ENCODE peak calls at places on chromosome 19, in five cellular contexts. O, V, M, K and R are unnamed samples.

GRCh38 chr19:12995596-12996541 is 594 bp downstream of the NFIX start:
- DNase-seq in O (peak), V (peak), M (peak), K (peak), R (peak)

GRCh38 chr19:53546766-53547541 is 9.0 kb downstream of the ZNF331 start:
- DNase-seq in O (no peak), V (no peak), M (no peak), K (no peak), R (no peak)

GRCh38 chr19:34193876-34194275 is 21.6 kb downstream of the LSM14A start:
- DNase-seq in O (no peak), V (no peak), M (no peak), K (no peak), R (no peak)

GRCh38 chr19:7772752-7773291 is 9.8 kb downstream of the CLEC4M start:
- DNase-seq in O (no peak), V (no peak), M (peak), K (peak), R (peak)

GRCh38 chr19:44903602-44904425 is 1.8 kb upstream of the APOE start:
- DNase-seq in O (peak), V (peak), M (peak), K (peak), R (peak)

GRCh38 chr19:3250675-3251074 is 26.2 kb downstream of the CELF5 start:
- DNase-seq in O (no peak), V (peak), M (peak), K (peak), R (no peak)

GRCh38 chr19:29673451-29674371 is 8.4 kb downstream of the PLEKHF1 start:
- DNase-seq in O (no peak), V (no peak), M (no peak), K (no peak), R (no peak)

GRCh38 chr19:2969104-2969504 is 8.3 kb upstream of the TLE6 start:
- DNase-seq in O (no peak), V (peak), M (peak), K (peak), R (no peak)

GRCh38 chr19:12543855-12544254 is 7.4 kb downstream of the ZNF564 start:
- DNase-seq in O (no peak), V (no peak), M (peak), K (peak), R (peak)

GRCh38 chr19:19042732-19043274 is 9.4 kb downstream of the ARMC6 start:
- DNase-seq in O (no peak), V (no peak), M (no peak), K (no peak), R (no peak)

GRCh38 chr19:29671393-29672076 is 6.3 kb downstream of the PLEKHF1 start:
- DNase-seq in O (no peak), V (no peak), M (peak), K (peak), R (no peak)

GRCh38 chr19:10230904-10231623 is at the start of gene S1PR2:
- DNase-seq in O (peak), V (peak), M (peak), K (peak), R (peak)

GRCh38 chr19:33774751-33775150 is 21.9 kb upstream of the KCTD15 start:
- DNase-seq in O (no peak), V (no peak), M (no peak), K (no peak), R (no peak)

GRCh38 chr19:32976223-32976805 is 4.3 kb downstream of the FAAP24 start:
- DNase-seq in O (peak), V (peak), M (peak), K (peak), R (peak)

GRCh38 chr19:30117636-30118145 is 175.7 kb downstream of the URI1 start:
- DNase-seq in O (peak), V (no peak), M (no peak), K (no peak), R (no peak)

GRCh38 chr19:4911786-4912672 is 2.7 kb downstream of the UHRF1 start:
- DNase-seq in O (peak), V (peak), M (peak), K (peak), R (peak)

GRCh38 chr19:4914736-4915501 is 5.6 kb downstream of the UHRF1 start:
- DNase-seq in O (peak), V (peak), M (peak), K (peak), R (peak)

GRCh38 chr19:4916292-4917082 is 7.2 kb downstream of the UHRF1 start:
- DNase-seq in O (peak), V (no peak), M (no peak), K (no peak), R (no peak)

GRCh38 chr19:4911314-4911713 is 2.0 kb downstream of the UHRF1 start:
- DNase-seq in O (no peak), V (no peak), M (no peak), K (peak), R (peak)

GRCh38 chr19:4913996-4914735 is 4.9 kb downstream of the UHRF1 start:
- DNase-seq in O (peak), V (no peak), M (no peak), K (peak), R (no peak)
- H3K4me3 ChIP-seq in O (no peak), V (no peak), M (no peak), K (no peak), R (no peak)

DNA sequence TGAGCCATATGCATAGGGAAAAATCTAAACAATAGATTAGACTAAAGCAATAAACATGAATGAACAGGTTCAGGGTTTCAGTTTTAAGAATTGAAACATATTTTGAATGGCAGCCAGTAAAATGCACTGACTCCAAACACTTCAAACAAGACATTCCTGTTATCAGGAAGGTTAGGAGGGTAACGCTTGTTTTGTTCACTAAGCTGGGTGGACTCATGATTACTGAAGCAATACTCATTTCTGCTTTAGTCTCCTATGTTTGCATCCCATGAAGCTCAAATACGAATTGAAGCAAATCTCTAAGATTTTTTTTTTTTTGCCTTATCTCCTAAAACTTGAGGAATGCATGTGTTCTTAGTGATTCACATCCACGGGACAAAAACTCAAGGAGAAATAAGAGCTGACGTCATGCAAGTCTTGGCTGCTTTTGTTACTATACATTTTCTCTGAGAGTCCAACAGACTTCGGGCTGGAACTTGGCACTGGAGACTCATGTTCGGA is 29.1 kb upstream of the IGFL4 start:
- DNase-seq in O (no peak), V (no peak), M (peak), K (peak), R (peak)
- H3K4me3 ChIP-seq in O (no peak), V (no peak), M (no peak), K (no peak), R (no peak)

GRCh38 chr19:6424190-6424938 is at the start of gene KHSRP:
- DNase-seq in O (peak), V (no peak), M (no peak), K (peak), R (no peak)

GRCh38 chr19:6424939-6425731 is 524 bp upstream of the KHSRP start:
- DNase-seq in O (peak), V (peak), M (peak), K (peak), R (peak)

GRCh38 chr19:6427131-6427530 is 2.5 kb upstream of the KHSRP start:
- DNase-seq in O (no peak), V (no peak), M (no peak), K (no peak), R (no peak)

GRCh38 chr19:6423499-6424189 is 967 bp downstream of the KHSRP start:
- DNase-seq in O (peak), V (peak), M (peak), K (peak), R (peak)

GRCh38 chr19:6425732-6426686 is 1.4 kb upstream of the KHSRP start:
- DNase-seq in O (no peak), V (no peak), M (no peak), K (no peak), R (no peak)
- H3K4me3 ChIP-seq in O (no peak), V (peak), M (no peak), K (no peak), R (peak)

DNA sequence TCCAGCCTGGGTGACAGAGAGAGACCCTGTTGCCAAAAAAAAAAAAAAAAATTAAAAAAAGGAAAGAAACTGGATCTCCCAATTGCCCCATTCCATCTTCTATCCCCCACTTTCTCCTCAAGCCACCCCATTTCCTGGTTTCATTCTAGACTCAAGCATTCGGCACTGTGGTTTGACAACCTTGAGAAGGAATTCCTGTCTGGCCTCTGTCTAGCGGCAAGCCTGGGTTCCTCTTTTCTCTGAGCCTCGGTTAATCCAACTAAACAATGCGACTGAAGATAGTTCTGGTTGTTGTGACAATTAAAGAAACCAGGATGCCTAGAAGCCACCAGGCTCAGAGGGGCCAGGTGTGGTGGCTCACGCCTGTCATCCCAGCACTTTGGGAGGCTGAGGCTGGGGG is 3.3 kb upstream of the C3 start:
- DNase-seq in O (peak), V (no peak), M (no peak), K (no peak), R (peak)
- H3K4me3 ChIP-seq in O (no peak), V (no peak), M (no peak), K (no peak), R (no peak)

GRCh38 chr19:15453091-15453498 is 3.3 kb upstream of the WIZ start:
- DNase-seq in O (no peak), V (no peak), M (no peak), K (peak), R (no peak)
- H3K4me3 ChIP-seq in O (peak), V (peak), M (peak), K (peak), R (peak)

GRCh38 chr19:47730910-47731309 is 14.4 kb upstream of the NOP53 start:
- DNase-seq in O (no peak), V (no peak), M (no peak), K (no peak), R (no peak)

GRCh38 chr19:47726467-47726866 is 13.2 kb downstream of the EHD2 start:
- DNase-seq in O (no peak), V (no peak), M (peak), K (peak), R (peak)

GRCh38 chr19:47730521-47730889 is 14.8 kb upstream of the NOP53 start:
- DNase-seq in O (no peak), V (no peak), M (no peak), K (no peak), R (no peak)

GRCh38 chr19:47729468-47729798 is 15.9 kb upstream of the NOP53 start:
- DNase-seq in O (peak), V (peak), M (peak), K (peak), R (peak)

DNA sequence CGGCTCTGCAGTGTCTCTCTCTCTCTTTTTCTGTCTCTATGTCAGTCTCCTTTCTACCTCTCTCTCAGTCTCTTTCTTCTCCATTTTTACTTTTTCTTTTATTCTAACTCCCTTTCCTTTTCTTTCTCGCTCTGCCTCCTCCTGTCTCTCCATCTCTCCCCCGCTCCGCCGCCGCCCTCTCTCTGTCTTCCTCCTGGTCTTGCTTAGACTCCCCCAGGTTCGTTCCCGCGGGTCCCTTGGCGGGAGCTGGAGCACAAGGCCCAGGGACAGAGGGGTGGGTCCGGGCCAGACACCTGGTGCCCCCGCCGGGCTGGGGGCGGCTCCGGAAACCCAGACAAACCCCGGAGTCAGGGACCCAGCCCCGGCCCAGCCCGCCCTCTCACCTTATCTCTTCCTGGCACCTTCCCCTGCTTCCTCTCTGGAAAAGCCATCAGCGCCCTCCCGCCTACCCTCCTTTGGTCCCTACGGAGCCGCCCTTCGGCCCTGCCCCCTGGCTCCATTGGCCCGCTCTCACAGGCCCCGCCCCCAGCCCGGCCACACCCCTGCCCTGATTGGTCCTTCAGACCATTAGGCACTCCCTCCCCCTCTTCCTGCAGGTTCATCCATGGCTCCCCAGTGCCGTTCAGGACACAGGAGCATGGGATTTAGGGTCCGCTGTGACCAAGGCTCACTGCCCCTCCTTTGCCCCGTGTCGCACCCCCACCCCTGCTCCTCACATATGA is 15.4 kb upstream of the NOP53 start:
- DNase-seq in O (peak), V (peak), M (peak), K (peak), R (no peak)
- H3K4me3 ChIP-seq in O (no peak), V (no peak), M (peak), K (peak), R (no peak)